ENCODE peak calls at places on chromosome 3, in four cellular contexts. X is activated CD4-positive, alpha-beta T cell treated with anti-CD3 and anti-CD28 coated beads for 24 hours; W is fibroblast of lung; J is AG09319. M is an unnamed sample.

GRCh38 chr3:53089511-53089910 is 40.7 kb downstream of the RFT1 start:
- DNase-seq in X (no peak), J (no peak), W (no peak), M (peak; percentile 56)

GRCh38 chr3:118882353-118882947 is 152.2 kb downstream of the IGSF11 start:
- DNase-seq in J (peak; percentile 29), X (peak; percentile 61), W (peak; percentile 69), M (peak; percentile 71)

GRCh38 chr3:136152176-136152843 is 43.8 kb downstream of the MSL2 start:
- DNase-seq in W (peak; percentile 28), J (no peak), X (no peak), M (no peak)

GRCh38 chr3:172678068-172678467 is 32.8 kb downstream of the NCEH1 start:
- DNase-seq in J (peak; percentile 7), X (no peak), W (no peak), M (no peak)

GRCh38 chr3:123272547-123272946 is 70.8 kb downstream of the SEC22A start:
- DNase-seq in W (peak; percentile 13), J (no peak), X (no peak), M (peak; percentile 62)

GRCh38 chr3:122947086-122947611 is 80.4 kb downstream of the SEMA5B start:
- DNase-seq in J (no peak), W (no peak), X (no peak), M (no peak)

GRCh38 chr3:50275996-50276761 is 2.7 kb upstream of the LSMEM2 start:
- DNase-seq in W (no peak), J (no peak), X (no peak), M (no peak)

GRCh38 chr3:79027593-79027992 is 740.2 kb downstream of the ROBO1 start:
- DNase-seq in W (no peak), J (no peak), X (no peak), M (no peak)